ENCODE peak calls at places on chromosomes 13 and 19, in nine cellular contexts. S is SK-N-SH, A is heart left ventricle, H is ovary, B is stomach, Z is PC-9, J is tibial artery, W is left ventricle myocardium inferior, N is body of pancreas. Q is an unnamed sample.

GRCh38 chr13:99941086-99941485 is 30.5 kb downstream of the ZIC5 start:
- DNase-seq in S (no peak), A (no peak), H (no peak), B (no peak), Z (no peak), J (peak; percentile 12), W (no peak), N (no peak), Q (no peak)

GRCh38 chr13:29852464-29853054 is 2.1 kb upstream of the UBL3 start:
- DNase-seq in S (no peak), A (no peak), H (no peak), B (no peak), Z (no peak), J (no peak), W (no peak), N (no peak), Q (no peak)

GRCh38 chr19:31383553-31383952 is 34.3 kb upstream of the TSHZ3 start:
- DNase-seq in S (no peak), A (no peak), H (no peak), B (no peak), Z (no peak), J (no peak), W (no peak), N (no peak), Q (no peak)

GRCh38 chr19:48833977-48834376 is 2.3 kb downstream of the HSD17B14 start:
- DNase-seq in S (no peak), A (no peak), H (no peak), B (no peak), Z (no peak), J (no peak), W (no peak), N (no peak), Q (no peak)

GRCh38 chr13:73794755-73795154 is 339.4 kb downstream of the KLF12 start:
- DNase-seq in S (no peak), A (no peak), H (no peak), B (no peak), Z (no peak), J (no peak), W (no peak), N (no peak), Q (no peak)

GRCh38 chr19:29188704-29189375 is 24.1 kb downstream of the UQCRFS1 start:
- DNase-seq in S (no peak), A (no peak), H (no peak), B (no peak), Z (no peak), J (no peak), W (no peak), N (no peak), Q (no peak)

GRCh38 chr19:41927810-41928192 is 448 bp downstream of the ERFL start:
- DNase-seq in S (peak; percentile 79), A (no peak), H (no peak), B (no peak), Z (no peak), J (no peak), W (no peak), N (no peak), Q (peak; percentile 64)

GRCh38 chr13:87952377-87952776 is 281.2 kb downstream of the SLITRK5 start:
- DNase-seq in S (no peak), A (no peak), H (no peak), B (no peak), Z (no peak), J (no peak), W (no peak), N (no peak), Q (no peak)

GRCh38 chr13:22311734-22312404 is 641.0 kb downstream of the FGF9 start:
- DNase-seq in S (no peak), A (peak; percentile 36), H (no peak), B (no peak), Z (no peak), J (peak; percentile 73), W (peak; percentile 35), N (no peak), Q (no peak)

GRCh38 chr19:1103691-1104451 is at the start of gene GPX4:
- DNase-seq in S (peak; percentile 98), A (peak; percentile 99), H (peak; percentile 99), B (peak; percentile 100), Z (peak; percentile 96), J (peak; percentile 100), W (peak; percentile 99), N (peak; percentile 99), Q (peak; percentile 100)
- H3K4me1 ChIP-seq in S (peaks cover 22% of the 10 kb centered on the region), A (peaks cover 64% of the 10 kb centered on the region), H (peaks cover 26% of the 10 kb centered on the region), B (peaks cover 63% of the 10 kb centered on the region), Z (peaks cover 72% of the 10 kb centered on the region), J (peaks cover 7% of the 10 kb centered on the region), W (peaks cover 83% of the 10 kb centered on the region), N (peaks cover 42% of the 10 kb centered on the region), Q (peaks cover 24% of the 10 kb centered on the region)

GRCh38 chr19:51127755-51128154 is 3.0 kb downstream of the SIGLEC9 start:
- DNase-seq in S (no peak), A (peak; percentile 72), H (no peak), B (no peak), Z (no peak), J (peak; percentile 68), W (no peak), N (no peak), Q (no peak)
- H3K4me1 ChIP-seq in S (no peaks in the 10 kb centered on the region), A (peaks cover 12% of the 10 kb centered on the region), H (peaks cover 26% of the 10 kb centered on the region), B (peaks cover 9% of the 10 kb centered on the region), Z (peaks cover 9% of the 10 kb centered on the region), J (no peaks in the 10 kb centered on the region), W (peaks cover 31% of the 10 kb centered on the region), N (peaks cover 8% of the 10 kb centered on the region), Q (peaks cover 9% of the 10 kb centered on the region)

DNA sequence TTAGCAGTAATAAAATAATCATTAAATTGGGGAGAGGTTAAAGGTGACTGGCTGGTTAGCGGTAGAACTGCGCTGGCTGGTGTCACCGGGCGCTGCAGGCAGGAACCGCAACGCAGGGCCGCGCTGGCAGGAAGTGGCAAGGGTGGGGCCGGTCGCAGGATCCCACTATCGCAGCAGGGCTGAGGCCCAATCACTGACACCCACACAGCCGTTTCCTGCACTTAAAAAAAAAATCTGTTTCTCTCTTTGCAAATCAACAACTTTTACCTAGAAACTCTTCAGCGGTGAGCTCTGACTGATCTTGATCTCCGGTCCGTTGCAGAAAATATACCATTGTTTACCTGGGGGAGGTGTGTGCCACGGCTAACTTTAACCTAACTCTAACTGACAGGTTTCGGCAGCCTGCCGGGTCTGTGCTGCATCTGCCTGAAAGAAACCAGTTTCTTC is 46.9 kb downstream of the KLF2 start:
- DNase-seq in S (no peak), A (peak; percentile 65), H (no peak), B (peak; percentile 85), Z (no peak), J (no peak), W (peak; percentile 55), N (no peak), Q (peak; percentile 91)
- H3K4me1 ChIP-seq in S (no peaks in the 10 kb centered on the region), A (peaks cover 53% of the 10 kb centered on the region), H (peaks cover 19% of the 10 kb centered on the region), B (peaks cover 78% of the 10 kb centered on the region), Z (no peaks in the 10 kb centered on the region), J (no peaks in the 10 kb centered on the region), W (peaks cover 62% of the 10 kb centered on the region), N (no peaks in the 10 kb centered on the region), Q (peaks cover 30% of the 10 kb centered on the region)

GRCh38 chr13:23797276-23797903 is 91.8 kb downstream of the MIPEP start:
- DNase-seq in S (no peak), A (no peak), H (no peak), B (no peak), Z (no peak), J (no peak), W (no peak), N (no peak), Q (no peak)

GRCh38 chr13:23794267-23795161 is 94.7 kb downstream of the MIPEP start:
- DNase-seq in S (no peak), A (no peak), H (no peak), B (no peak), Z (no peak), J (no peak), W (no peak), N (no peak), Q (no peak)

GRCh38 chr13:23793711-23794110 is 95.5 kb downstream of the MIPEP start:
- DNase-seq in S (no peak), A (no peak), H (no peak), B (no peak), Z (no peak), J (no peak), W (no peak), N (no peak), Q (no peak)

GRCh38 chr13:23799945-23800344 is 89.3 kb downstream of the MIPEP start:
- DNase-seq in S (no peak), A (no peak), H (no peak), B (no peak), Z (no peak), J (no peak), W (no peak), N (no peak), Q (no peak)

GRCh38 chr13:23796546-23796945 is 92.7 kb downstream of the MIPEP start:
- DNase-seq in S (no peak), A (no peak), H (no peak), B (no peak), Z (no peak), J (no peak), W (no peak), N (no peak), Q (no peak)
- H3K4me1 ChIP-seq in S (no peaks in the 10 kb centered on the region), A (peaks cover 13% of the 10 kb centered on the region), H (peaks cover 1% of the 10 kb centered on the region), B (peaks cover 21% of the 10 kb centered on the region), Z (no peaks in the 10 kb centered on the region), J (no peaks in the 10 kb centered on the region), W (peaks cover 20% of the 10 kb centered on the region), N (peaks cover 9% of the 10 kb centered on the region), Q (peaks cover 4% of the 10 kb centered on the region)

GRCh38 chr13:98483636-98484288 is 93.1 kb downstream of the STK24 start:
- DNase-seq in S (no peak), A (no peak), H (no peak), B (no peak), Z (no peak), J (no peak), W (no peak), N (no peak), Q (no peak)
- H3K4me1 ChIP-seq in S (peaks cover 60% of the 10 kb centered on the region), A (peaks cover 93% of the 10 kb centered on the region), H (peaks cover 29% of the 10 kb centered on the region), B (peaks cover 80% of the 10 kb centered on the region), Z (peaks cover 60% of the 10 kb centered on the region), J (no peaks in the 10 kb centered on the region), W (peaks cover 95% of the 10 kb centered on the region), N (peaks cover 53% of the 10 kb centered on the region), Q (peaks cover 38% of the 10 kb centered on the region)

GRCh38 chr13:41018583-41018909 is 570 bp downstream of the ELF1 start:
- DNase-seq in S (no peak), A (no peak), H (no peak), B (no peak), Z (no peak), J (no peak), W (no peak), N (no peak), Q (no peak)
- H3K4me1 ChIP-seq in S (peaks cover 11% of the 10 kb centered on the region), A (peaks cover 61% of the 10 kb centered on the region), H (peaks cover 1% of the 10 kb centered on the region), B (peaks cover 79% of the 10 kb centered on the region), Z (peaks cover 31% of the 10 kb centered on the region), J (no peaks in the 10 kb centered on the region), W (peaks cover 91% of the 10 kb centered on the region), N (peaks cover 77% of the 10 kb centered on the region), Q (peaks cover 8% of the 10 kb centered on the region)

Q was measured in kidney.